ENCODE peak calls at places on chromosome 21, in four cellular contexts. T is fibroblast of pulmonary artery, O is spleen, C is mucosa of descending colon. G is an unnamed sample.

GRCh38 chr21:42392731-42393442 is 3.0 kb downstream of the TMPRSS3 start:
- DNase-seq in C (no peak), O (peak; percentile 61), T (no peak), G (peak; percentile 5)

GRCh38 chr21:35768187-35768586 is 292.1 kb downstream of the SETD4 start:
- DNase-seq in O (no peak), T (no peak), C (no peak), G (no peak)

GRCh38 chr21:18705971-18706370 is 302.4 kb upstream of the TMPRSS15 start:
- DNase-seq in C (no peak), O (no peak), T (no peak), G (no peak)

GRCh38 chr21:43763901-43764523 is 12.1 kb downstream of the CSTB start:
- DNase-seq in T (no peak), C (no peak), O (no peak), G (no peak)

GRCh38 chr21:44987886-44988606 is 48.2 kb downstream of the SLX9 start:
- DNase-seq in C (peak; percentile 16), T (no peak), O (peak; percentile 75), G (no peak)

GRCh38 chr21:31986035-31986856 is 113.4 kb downstream of the HUNK start:
- DNase-seq in T (no peak), O (no peak), C (no peak), G (no peak)

GRCh38 chr21:30282850-30283249 is at the start of gene KRTAP24-1:
- DNase-seq in C (no peak), T (no peak), O (no peak), G (no peak)

GRCh38 chr21:38256599-38257302 is at the start of gene KCNJ15:
- DNase-seq in C (no peak), O (no peak), T (no peak), G (no peak)

GRCh38 chr21:30306821-30307330 is 13.2 kb downstream of the KRTAP26-1 start:
- DNase-seq in O (no peak), C (no peak), T (no peak), G (no peak)

GRCh38 chr21:36499578-36500471 is 19.9 kb upstream of the CLDN14 start:
- DNase-seq in C (peak; percentile 60), O (no peak), T (peak; percentile 45), G (no peak)

GRCh38 chr21:42219606-42220137 is 732 bp downstream of the ABCG1 start:
- DNase-seq in C (peak; percentile 68), T (no peak), O (peak; percentile 92), G (peak; percentile 77)

GRCh38 chr21:44763050-44763378 is 38.6 kb downstream of the UBE2G2 start:
- DNase-seq in O (peak; percentile 51), T (no peak), C (no peak), G (peak; percentile 27)

GRCh38 chr21:36403713-36404112 is 18.5 kb downstream of the CHAF1B start:
- DNase-seq in O (no peak), T (no peak), C (no peak), G (no peak)

GRCh38 chr21:45756029-45756428 is 112.5 kb downstream of the PCBP3 start:
- DNase-seq in T (no peak), O (no peak), C (no peak), G (no peak)

GRCh38 chr21:36754241-36754881 is 55.4 kb downstream of the SIM2 start:
- DNase-seq in T (no peak), C (no peak), O (no peak), G (no peak)

GRCh38 chr21:36663033-36663855 is 35.7 kb upstream of the SIM2 start:
- DNase-seq in C (no peak), O (no peak), T (peak; percentile 11), G (no peak)

G was measured in cardiac septum.